ENCODE peak calls at places on chromosome 15, in four cellular contexts. K, D, W and R are unnamed samples.

GRCh38 chr15:48858401-48858800 is 19.5 kb upstream of the EID1 start:
- DNase-seq in K (no peak), D (no peak), W (no peak), R (peak)

GRCh38 chr15:90306560-90306959 is 41.1 kb downstream of the NGRN start:
- DNase-seq in K (no peak), D (no peak), W (no peak), R (no peak)

GRCh38 chr15:48090666-48091065 is 30.1 kb upstream of the SLC24A5 start:
- DNase-seq in K (no peak), D (no peak), W (no peak), R (no peak)

GRCh38 chr15:61879219-61879618 is 181.0 kb downstream of the VPS13C start:
- DNase-seq in K (no peak), D (no peak), W (no peak), R (peak)

GRCh38 chr15:80613762-80614365 is 81.2 kb upstream of the ABHD17C start:
- DNase-seq in K (no peak), D (no peak), W (no peak), R (no peak)

GRCh38 chr15:35876762-35877161 is 330.8 kb upstream of the DPH6 start:
- DNase-seq in K (no peak), D (no peak), W (no peak), R (no peak)

GRCh38 chr15:40787344-40787841 is 17.6 kb downstream of the C15orf62 start:
- DNase-seq in K (peak), D (no peak), W (no peak), R (peak)

GRCh38 chr15:75356539-75356938 is 9.7 kb downstream of the NEIL1 start:
- DNase-seq in K (no peak), D (peak), W (no peak), R (no peak)

GRCh38 chr15:71945012-71945411 is 134.7 kb downstream of the NR2E3 start:
- DNase-seq in K (no peak), D (no peak), W (no peak), R (no peak)

GRCh38 chr15:61227269-61228024 is 1.7 kb downstream of the RORA start:
- DNase-seq in K (peak), D (no peak), W (peak), R (peak)

GRCh38 chr15:41501191-41501917 is 7.7 kb downstream of the ITPKA start:
- DNase-seq in K (no peak), D (no peak), W (peak), R (no peak)

GRCh38 chr15:70741677-70742293 is 21.6 kb downstream of the UACA start:
- DNase-seq in K (no peak), D (no peak), W (no peak), R (peak)

GRCh38 chr15:53171571-53171970 is 381.4 kb upstream of the ONECUT1 start:
- DNase-seq in K (no peak), D (no peak), W (no peak), R (no peak)

GRCh38 chr15:91183630-91184029 is 83.6 kb downstream of the SV2B start:
- DNase-seq in K (no peak), D (no peak), W (no peak), R (no peak)

GRCh38 chr15:61314443-61314842 is 85.3 kb upstream of the RORA start:
- DNase-seq in K (no peak), D (no peak), W (no peak), R (no peak)

GRCh38 chr15:39629376-39629775 is 48.5 kb downstream of the THBS1 start:
- DNase-seq in K (no peak), D (no peak), W (no peak), R (peak)

GRCh38 chr15:66288796-66289195 is 4.6 kb upstream of the DIS3L start:
- DNase-seq in K (no peak), D (no peak), W (no peak), R (no peak)

GRCh38 chr15:65032823-65033537 is 3.5 kb upstream of the MTFMT start:
- DNase-seq in K (peak), D (no peak), W (peak), R (peak)

GRCh38 chr15:35061171-35062163 is 23.6 kb downstream of the NANOGP8 start:
- DNase-seq in K (peak), D (no peak), W (no peak), R (no peak)

GRCh38 chr15:57084178-57084577 is 165.7 kb downstream of the TCF12 start:
- DNase-seq in K (no peak), D (no peak), W (no peak), R (no peak)

GRCh38 chr15:65795663-65796201 is 3.6 kb upstream of the DENND4A start:
- DNase-seq in K (no peak), D (no peak), W (no peak), R (no peak)

GRCh38 chr15:29945943-29946591 is 123.8 kb upstream of the TJP1 start:
- DNase-seq in K (no peak), D (no peak), W (no peak), R (peak)

GRCh38 chr15:46304320-46304719 is 669.5 kb downstream of the SQOR start:
- DNase-seq in K (peak), D (no peak), W (peak), R (no peak)

GRCh38 chr15:87971076-87971475 is 285.5 kb downstream of the NTRK3 start:
- DNase-seq in K (no peak), D (no peak), W (no peak), R (no peak)

GRCh38 chr15:70422342-70422741 is 324.6 kb upstream of the TLE3 start:
- DNase-seq in K (no peak), D (no peak), W (no peak), R (no peak)

GRCh38 chr15:65208656-65209055 is 2.6 kb downstream of the CILP start:
- DNase-seq in K (no peak), D (no peak), W (no peak), R (no peak)

GRCh38 chr15:58748040-58748786 is 1.3 kb downstream of the ADAM10 start:
- DNase-seq in K (no peak), D (no peak), W (no peak), R (peak)

GRCh38 chr15:81297147-81297572 is 26.8 kb downstream of the STARD5 start:
- DNase-seq in K (no peak), D (no peak), W (no peak), R (peak)

GRCh38 chr15:81945014-81945615 is 100.7 kb downstream of the MEX3B start:
- DNase-seq in K (no peak), D (no peak), W (no peak), R (no peak)

GRCh38 chr15:80709542-80709941 is 14.4 kb downstream of the ABHD17C start:
- DNase-seq in K (no peak), D (no peak), W (no peak), R (peak)

GRCh38 chr15:38193496-38193895 is 59.1 kb upstream of the SPRED1 start:
- DNase-seq in K (no peak), D (no peak), W (no peak), R (no peak)

GRCh38 chr15:53197426-53197839 is 407.3 kb upstream of the ONECUT1 start:
- DNase-seq in K (peak), D (peak), W (peak), R (peak)

GRCh38 chr15:40782609-40783227 is 12.9 kb downstream of the C15orf62 start:
- DNase-seq in K (peak), D (peak), W (peak), R (peak)

GRCh38 chr15:78076231-78077052 is 1.1 kb downstream of the TBC1D2B start:
- DNase-seq in K (no peak), D (no peak), W (no peak), R (no peak)

GRCh38 chr15:27490867-27491595 is 520.0 kb downstream of the GABRG3 start:
- DNase-seq in K (no peak), D (no peak), W (no peak), R (no peak)

GRCh38 chr15:68366314-68366713 is 65.6 kb downstream of the ITGA11 start:
- DNase-seq in K (peak), D (no peak), W (no peak), R (no peak)

GRCh38 chr15:71202712-71203111 is 87.4 kb downstream of the THSD4 start:
- DNase-seq in K (peak), D (no peak), W (no peak), R (no peak)

GRCh38 chr15:27514526-27514925 is 543.5 kb downstream of the GABRG3 start:
- DNase-seq in K (no peak), D (no peak), W (no peak), R (no peak)

GRCh38 chr15:100601158-100601557 is 826 bp downstream of the LINS1 start:
- DNase-seq in K (no peak), D (no peak), W (peak), R (peak)

GRCh38 chr15:45550436-45550835 is 27.9 kb upstream of the SLC30A4 start:
- DNase-seq in K (no peak), D (no peak), W (no peak), R (peak)